ENCODE peak calls at places on chromosome 4, in seven cellular contexts. P is stimulated activated naive CD8-positive, alpha-beta T cell treated with anti-CD3 and anti-CD28 coated beads, Interleukin-15, Interleukin-2, amounts not matched to agents 100 U/mL and 50 U/mL, for 24 hours; J is stimulated activated CD4-positive, alpha-beta T cell treated with anti-CD3 and anti-CD28 coated beads, Interleukin-4, amount 100 ng/mL, for 48 hours; V is Daoy; I is psoas muscle; R is left lung; S is G401. M is an unnamed sample.

GRCh38 chr4:101114936-101115372 is 232.4 kb downstream of the PPP3CA start:
- DNase-seq in J (no peak), I (no peak), P (no peak), R (no peak), S (peak), V (no peak), M (no peak)

GRCh38 chr4:129246850-129247542 is 151.0 kb downstream of the C4orf33 start:
- DNase-seq in P (no peak), J (no peak), S (no peak), I (no peak), V (no peak), R (no peak), M (no peak)

GRCh38 chr4:172998527-172999469 is 169.8 kb upstream of the GALNT7 start:
- DNase-seq in V (peak), P (no peak), I (no peak), R (no peak), S (no peak), J (no peak), M (no peak)

GRCh38 chr4:138910201-138910913 is 105.2 kb upstream of the NOCT start:
- DNase-seq in V (peak), I (no peak), S (no peak), P (no peak), R (no peak), J (no peak), M (no peak)

GRCh38 chr4:26388671-26389070 is 67.9 kb downstream of the RBPJ start:
- DNase-seq in V (no peak), J (no peak), P (no peak), R (no peak), I (no peak), S (no peak), M (no peak)

GRCh38 chr4:96599752-96600151 is 759.9 kb downstream of the PDHA2 start:
- DNase-seq in I (no peak), J (no peak), V (no peak), R (no peak), S (no peak), P (no peak), M (no peak)

GRCh38 chr4:109554971-109555370 is 5.1 kb upstream of the MCUB start:
- DNase-seq in V (no peak), J (no peak), P (no peak), R (no peak), I (no peak), S (no peak), M (no peak)

GRCh38 chr4:25457053-25457715 is 80.1 kb downstream of the ANAPC4 start:
- DNase-seq in I (no peak), S (no peak), V (peak), P (no peak), R (no peak), J (no peak), M (no peak)

GRCh38 chr4:183986645-183987528 is 81.8 kb downstream of the STOX2 start:
- DNase-seq in V (no peak), J (no peak), I (no peak), S (no peak), P (no peak), R (no peak), M (no peak)

GRCh38 chr4:66357316-66357715 is 687.0 kb upstream of the EPHA5 start:
- DNase-seq in P (no peak), R (no peak), S (no peak), J (no peak), V (peak), I (no peak), M (no peak)

GRCh38 chr4:34037280-34037679 is 2207.0 kb downstream of the ARAP2 start:
- DNase-seq in P (no peak), I (no peak), S (no peak), R (no peak), J (no peak), V (no peak), M (no peak)

GRCh38 chr4:169066934-169067333 is 56.9 kb upstream of the CBR4 start:
- DNase-seq in J (no peak), R (no peak), I (no peak), V (no peak), P (no peak), S (no peak), M (no peak)

GRCh38 chr4:39484582-39485272 is 25.9 kb downstream of the LIAS start:
- DNase-seq in R (no peak), I (no peak), V (no peak), P (no peak), S (no peak), J (no peak), M (no peak)

GRCh38 chr4:123346330-123346940 is 50.2 kb upstream of the SPRY1 start:
- DNase-seq in I (no peak), R (no peak), V (no peak), J (no peak), P (no peak), S (no peak), M (no peak)

GRCh38 chr4:95124906-95125504 is 367.2 kb downstream of the BMPR1B start:
- DNase-seq in R (no peak), V (peak), I (no peak), S (peak), J (no peak), P (no peak), M (no peak)

GRCh38 chr4:78059524-78059889 is 2.4 kb downstream of the FRAS1 start:
- DNase-seq in R (no peak), I (peak), J (no peak), S (no peak), P (peak), V (peak), M (peak)

GRCh38 chr4:100106982-100107381 is 83.3 kb downstream of the DDIT4L start:
- DNase-seq in J (no peak), R (no peak), S (no peak), I (no peak), V (no peak), P (peak), M (no peak)

GRCh38 chr4:24070117-24070516 is 180.3 kb upstream of the PPARGC1A start:
- DNase-seq in P (no peak), V (peak), J (no peak), R (no peak), I (no peak), S (peak), M (no peak)

GRCh38 chr4:44583393-44583792 is 68.0 kb downstream of the YIPF7 start:
- DNase-seq in P (no peak), I (no peak), S (no peak), J (no peak), V (no peak), R (no peak), M (no peak)

GRCh38 chr4:76950846-76951321 is 1.3 kb downstream of the SEPTIN11 start:
- DNase-seq in J (no peak), V (peak), I (no peak), S (no peak), R (peak), P (peak), M (peak)

GRCh38 chr4:151922306-151922705 is 161.5 kb upstream of the GATB start:
- DNase-seq in P (no peak), R (no peak), S (no peak), V (no peak), J (no peak), I (no peak), M (no peak)

GRCh38 chr4:8391972-8392371 is 48.6 kb downstream of the ACOX3 start:
- DNase-seq in I (peak), P (no peak), R (no peak), S (no peak), J (no peak), V (peak), M (no peak)

GRCh38 chr4:35793766-35794165 is 450.5 kb downstream of the ARAP2 start:
- DNase-seq in P (no peak), S (no peak), I (no peak), V (no peak), R (no peak), J (no peak), M (no peak)

GRCh38 chr4:153345011-153345981 is 808 bp downstream of the MND1 start:
- DNase-seq in P (peak), J (peak), S (peak), R (peak), I (peak), V (peak), M (peak)

GRCh38 chr4:5710962-5711478 is at the start of gene EVC:
- DNase-seq in R (peak), S (peak), V (peak), P (peak), I (peak), J (no peak), M (peak)

GRCh38 chr4:159516556-159516955 is 413.7 kb downstream of the RAPGEF2 start:
- DNase-seq in I (no peak), R (no peak), V (peak), P (no peak), S (no peak), J (no peak), M (no peak)

GRCh38 chr4:145719752-145720624 is 40.0 kb downstream of the C4orf51 start:
- DNase-seq in V (no peak), P (peak), S (peak), R (no peak), I (no peak), J (no peak), M (no peak)

GRCh38 chr4:106062452-106062875 is 167.2 kb downstream of the NPNT start:
- DNase-seq in S (no peak), V (peak), P (no peak), R (no peak), I (no peak), J (no peak), M (no peak)

GRCh38 chr4:151627491-151627890 is 133.3 kb downstream of the GATB start:
- DNase-seq in V (peak), S (no peak), I (no peak), J (no peak), P (no peak), R (no peak), M (no peak)

GRCh38 chr4:153362184-153362583 is 17.7 kb downstream of the MND1 start:
- DNase-seq in P (no peak), J (no peak), S (no peak), V (no peak), I (no peak), R (no peak), M (no peak)

GRCh38 chr4:183989471-183989870 is 84.4 kb downstream of the STOX2 start:
- DNase-seq in I (no peak), S (no peak), P (no peak), V (no peak), J (no peak), R (no peak), M (no peak)